ENCODE peak calls at places on chromosomes 3 and 15, in nine cellular contexts. K, X, S, I, C, P, N, Q and B are unnamed samples. For H3K9me3, the result is how much of the 10 kb centered on the place peaks cover.

GRCh38 chr3:14228611-14229470 is 50.2 kb downstream of the LSM3 start:
- DNase-seq in K (no peak), X (no peak), S (no peak), I (no peak), C (no peak), P (no peak), N (no peak), Q (no peak), B (no peak)

GRCh38 chr15:29570931-29571727 is 251.1 kb downstream of the TJP1 start:
- DNase-seq in K (no peak), X (no peak), S (no peak), I (no peak), C (peak), P (no peak), N (no peak), Q (no peak), B (peak)

GRCh38 chr15:35290301-35290721 is 205.2 kb upstream of the NANOGP8 start:
- DNase-seq in K (no peak), X (no peak), S (no peak), I (no peak), C (peak), P (no peak), N (no peak), Q (no peak), B (no peak)

GRCh38 chr3:73207946-73208345 is 146.5 kb downstream of the EBLN2 start:
- DNase-seq in K (no peak), X (no peak), S (no peak), I (no peak), C (no peak), P (no peak), N (no peak), Q (no peak), B (no peak)

GRCh38 chr3:33865133-33865532 is 66.7 kb downstream of the PDCD6IP start:
- DNase-seq in K (no peak), X (no peak), S (no peak), I (no peak), C (no peak), P (no peak), N (no peak), Q (no peak), B (no peak)

GRCh38 chr15:68375716-68376220 is 56.2 kb downstream of the ITGA11 start:
- DNase-seq in K (no peak), X (peak), S (peak), I (no peak), C (no peak), P (no peak), N (no peak), Q (no peak), B (no peak)

GRCh38 chr3:100209948-100210776 is 50.6 kb upstream of the TBC1D23 start:
- DNase-seq in K (no peak), X (no peak), S (no peak), I (no peak), C (no peak), P (no peak), N (no peak), Q (no peak), B (no peak)

GRCh38 chr15:65576669-65577068 is 34.3 kb downstream of the INTS14 start:
- DNase-seq in K (no peak), X (no peak), S (no peak), I (no peak), C (no peak), P (no peak), N (peak), Q (no peak), B (no peak)

GRCh38 chr3:9452417-9452816 is 55.0 kb downstream of the SETD5 start:
- DNase-seq in K (no peak), X (no peak), S (no peak), I (no peak), C (no peak), P (no peak), N (no peak), Q (no peak), B (no peak)

GRCh38 chr3:87333393-87333892 is 57.1 kb upstream of the POU1F1 start:
- DNase-seq in K (no peak), X (no peak), S (no peak), I (no peak), C (no peak), P (no peak), N (peak), Q (no peak), B (no peak)

GRCh38 chr3:53255775-53256703 is at the start of gene TKT:
- DNase-seq in K (peak), X (peak), S (peak), I (peak), C (peak), P (peak), N (peak), Q (peak), B (peak)

GRCh38 chr15:50531763-50532162 is 14.7 kb downstream of the USP50 start:
- DNase-seq in K (no peak), X (no peak), S (no peak), I (no peak), C (no peak), P (no peak), N (no peak), Q (no peak), B (no peak)

GRCh38 chr3:160200328-160200727 is 24.9 kb upstream of the C3orf80 start:
- DNase-seq in K (no peak), X (no peak), S (no peak), I (no peak), C (no peak), P (no peak), N (no peak), Q (no peak), B (no peak)

GRCh38 chr3:149466192-149466591 is 8.3 kb upstream of the TM4SF4 start:
- DNase-seq in K (no peak), X (no peak), S (peak), I (no peak), C (no peak), P (no peak), N (peak), Q (no peak), B (no peak)

GRCh38 chr3:71805199-71805598 is 20.3 kb upstream of the PROK2 start:
- DNase-seq in K (no peak), X (no peak), S (no peak), I (no peak), C (no peak), P (no peak), N (no peak), Q (no peak), B (no peak)

GRCh38 chr3:176147251-176147650 is 1050.0 kb downstream of the TBL1XR1 start:
- DNase-seq in K (no peak), X (no peak), S (no peak), I (no peak), C (no peak), P (no peak), N (no peak), Q (no peak), B (no peak)

GRCh38 chr3:168517514-168518071 is 421.9 kb upstream of the GOLIM4 start:
- DNase-seq in K (no peak), X (no peak), S (no peak), I (no peak), C (no peak), P (no peak), N (no peak), Q (no peak), B (no peak)

GRCh38 chr15:57607570-57608000 is 15.9 kb downstream of the MYZAP start:
- DNase-seq in K (peak), X (peak), S (no peak), I (no peak), C (peak), P (no peak), N (no peak), Q (no peak), B (no peak)

GRCh38 chr3:66133050-66133757 is 87.6 kb upstream of the SLC25A26 start:
- DNase-seq in K (no peak), X (no peak), S (no peak), I (no peak), C (no peak), P (no peak), N (peak), Q (no peak), B (no peak)

GRCh38 chr15:99057697-99058420 is 47.0 kb upstream of the SYNM start:
- DNase-seq in K (no peak), X (peak), S (peak), I (no peak), C (no peak), P (no peak), N (no peak), Q (peak), B (peak)

GRCh38 chr15:57031605-57032004 is 113.2 kb downstream of the TCF12 start:
- DNase-seq in K (no peak), X (no peak), S (peak), I (no peak), C (no peak), P (no peak), N (no peak), Q (no peak), B (peak)

GRCh38 chr15:57969355-57969754 is 96.2 kb downstream of the ALDH1A2 start:
- DNase-seq in K (no peak), X (no peak), S (no peak), I (no peak), C (no peak), P (no peak), N (no peak), Q (no peak), B (no peak)

GRCh38 chr15:68376447-68377060 is 55.4 kb downstream of the ITGA11 start:
- DNase-seq in K (no peak), X (peak), S (peak), I (no peak), C (no peak), P (no peak), N (no peak), Q (no peak), B (no peak)

GRCh38 chr15:75718326-75718725 is 5.7 kb upstream of the CSPG4 start:
- DNase-seq in K (no peak), X (no peak), S (peak), I (no peak), C (peak), P (no peak), N (no peak), Q (no peak), B (no peak)

GRCh38 chr3:47571391-47572165 is 7.1 kb downstream of the CSPG5 start:
- DNase-seq in K (no peak), X (no peak), S (no peak), I (no peak), C (no peak), P (no peak), N (no peak), Q (no peak), B (no peak)

GRCh38 chr15:66515901-66516322 is 10.8 kb downstream of the ZWILCH start:
- DNase-seq in K (no peak), X (no peak), S (no peak), I (no peak), C (no peak), P (no peak), N (no peak), Q (no peak), B (no peak)

GRCh38 chr15:39133201-39133600 is 447.7 kb upstream of the THBS1 start:
- DNase-seq in K (no peak), X (no peak), S (no peak), I (no peak), C (no peak), P (no peak), N (peak), Q (no peak), B (no peak)

GRCh38 chr3:20648294-20648693 is 462.3 kb upstream of the SGO1 start:
- DNase-seq in K (no peak), X (no peak), S (no peak), I (no peak), C (no peak), P (no peak), N (peak), Q (no peak), B (no peak)

GRCh38 chr15:41809121-41809520 is 18.8 kb upstream of the JMJD7 start:
- DNase-seq in K (no peak), X (no peak), S (no peak), I (no peak), C (no peak), P (no peak), N (no peak), Q (no peak), B (no peak)

GRCh38 chr3:46986782-46987484 is 7.5 kb downstream of the NBEAL2 start:
- DNase-seq in K (no peak), X (no peak), S (no peak), I (no peak), C (no peak), P (no peak), N (no peak), Q (peak), B (no peak)

GRCh38 chr3:45021936-45022335 is 4.2 kb upstream of the CLEC3B start:
- DNase-seq in K (no peak), X (no peak), S (no peak), I (no peak), C (no peak), P (no peak), N (no peak), Q (no peak), B (no peak)

GRCh38 chr15:81049835-81050234 is 49.1 kb downstream of the TLNRD1 start:
- DNase-seq in K (no peak), X (no peak), S (no peak), I (no peak), C (no peak), P (no peak), N (no peak), Q (no peak), B (no peak)

GRCh38 chr3:58386966-58387365 is 46.7 kb downstream of the PDHB start:
- DNase-seq in K (no peak), X (peak), S (peak), I (no peak), C (peak), P (no peak), N (peak), Q (no peak), B (no peak)

GRCh38 chr3:188788621-188789081 is 383.1 kb upstream of the TPRG1 start:
- DNase-seq in K (no peak), X (no peak), S (no peak), I (no peak), C (no peak), P (peak), N (peak), Q (no peak), B (no peak)

GRCh38 chr15:85800460-85801123 is 5.9 kb upstream of the KLHL25 start:
- DNase-seq in K (peak), X (no peak), S (no peak), I (no peak), C (peak), P (no peak), N (no peak), Q (no peak), B (no peak)

GRCh38 chr3:63043631-63044030 is 168.4 kb upstream of the CADPS start:
- DNase-seq in K (no peak), X (no peak), S (no peak), I (no peak), C (peak), P (no peak), N (no peak), Q (no peak), B (no peak)

GRCh38 chr3:25001041-25001591 is 426.9 kb upstream of the RARB start:
- DNase-seq in K (no peak), X (no peak), S (no peak), I (no peak), C (no peak), P (no peak), N (no peak), Q (no peak), B (peak)

GRCh38 chr15:79084308-79084968 is 6.1 kb downstream of the RASGRF1 start:
- DNase-seq in K (peak), X (no peak), S (no peak), I (no peak), C (no peak), P (no peak), N (no peak), Q (no peak), B (no peak)

GRCh38 chr15:90425726-90426346 is 37.8 kb downstream of the IQGAP1 start:
- DNase-seq in K (no peak), X (no peak), S (no peak), I (no peak), C (no peak), P (no peak), N (no peak), Q (no peak), B (no peak)

GRCh38 chr3:129341331-129342141 is 62.9 kb downstream of the HMCES start:
- DNase-seq in K (no peak), X (no peak), S (no peak), I (no peak), C (no peak), P (no peak), N (no peak), Q (no peak), B (no peak)

GRCh38 chr15:51825701-51826100 is 3.8 kb upstream of the TMOD3 start:
- DNase-seq in K (no peak), X (no peak), S (no peak), I (no peak), C (no peak), P (no peak), N (no peak), Q (no peak), B (no peak)
- H3K27ac ChIP-seq in K (no peak), X (no peak), S (no peak), I (no peak), C (no peak), P (no peak), N (no peak), Q (no peak), B (no peak)

DNA sequence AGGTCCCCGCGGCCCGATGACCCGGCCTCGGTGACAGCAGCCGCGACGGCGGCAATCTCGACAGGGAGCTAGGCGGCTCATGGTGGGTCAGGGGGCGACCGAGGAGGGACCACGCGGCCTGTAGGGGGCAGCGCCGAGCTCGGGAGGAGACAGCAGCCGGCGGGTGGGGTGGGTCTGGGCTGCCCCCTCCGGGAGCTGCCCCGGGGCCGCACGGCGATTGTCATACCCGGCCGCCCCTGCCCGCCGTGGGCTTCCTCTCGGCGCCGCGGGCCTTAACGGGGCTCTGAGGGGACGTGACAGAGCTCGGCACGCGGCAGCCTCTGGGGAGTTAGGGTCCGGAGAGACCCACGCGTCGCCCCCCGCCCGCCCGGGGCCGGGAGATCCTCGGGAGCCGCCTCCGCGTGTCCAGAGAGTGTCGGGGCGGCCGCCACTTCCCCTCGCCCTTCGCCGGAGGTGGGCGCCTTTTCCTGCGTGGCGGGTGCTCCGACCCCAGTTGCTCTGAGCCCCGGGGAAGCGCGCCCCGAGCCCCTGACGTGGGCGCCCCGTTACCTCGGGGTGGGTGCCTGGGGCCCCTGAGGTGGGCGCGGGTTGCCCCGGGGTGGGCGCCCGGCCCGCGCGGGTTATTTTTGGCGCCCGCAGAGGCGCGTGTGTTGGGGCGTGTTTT is 539 bp upstream of the PLCL2 start:
- DNase-seq in K (peak), X (no peak), S (peak), I (peak), C (peak), P (peak), N (no peak), Q (peak), B (peak)
- TF ChIP-seq CTCF in K (peak), X (peak), S (peak), I (peak), C (peak), P (peak), N (peak), Q (peak), B (peak)

GRCh38 chr3:7315037-7315436 is 454.1 kb downstream of the GRM7 start:
- DNase-seq in K (no peak), X (no peak), S (no peak), I (no peak), C (no peak), P (no peak), N (no peak), Q (no peak), B (no peak)

GRCh38 chr3:7306900-7307299 is 446.0 kb downstream of the GRM7 start:
- DNase-seq in K (no peak), X (no peak), S (no peak), I (no peak), C (no peak), P (no peak), N (no peak), Q (no peak), B (no peak)

GRCh38 chr3:7305561-7305960 is 444.6 kb downstream of the GRM7 start:
- DNase-seq in K (no peak), X (no peak), S (no peak), I (no peak), C (no peak), P (no peak), N (no peak), Q (no peak), B (no peak)

GRCh38 chr3:7307410-7307809 is 446.5 kb downstream of the GRM7 start:
- DNase-seq in K (no peak), X (no peak), S (no peak), I (no peak), C (no peak), P (no peak), N (no peak), Q (no peak), B (no peak)

GRCh38 chr3:7309707-7310106 is 448.8 kb downstream of the GRM7 start:
- DNase-seq in K (no peak), X (peak), S (peak), I (no peak), C (peak), P (no peak), N (no peak), Q (no peak), B (peak)
- H3K9me3 ChIP-seq in K (under half), X (under half), S (under half), I (under half), C (under half), P (under half), N (under half), Q (under half), B (under half)

GRCh38 chr3:191378142-191378541 is 47.8 kb upstream of the UTS2B start:
- DNase-seq in K (no peak), X (no peak), S (no peak), I (no peak), C (no peak), P (no peak), N (no peak), Q (no peak), B (no peak)

GRCh38 chr3:191379473-191379872 is 49.1 kb upstream of the UTS2B start:
- DNase-seq in K (no peak), X (no peak), S (no peak), I (no peak), C (no peak), P (no peak), N (no peak), Q (no peak), B (no peak)

GRCh38 chr3:191373327-191373726 is 43.0 kb upstream of the UTS2B start:
- DNase-seq in K (no peak), X (no peak), S (no peak), I (no peak), C (no peak), P (no peak), N (no peak), Q (no peak), B (no peak)

GRCh38 chr3:191380001-191380400 is 49.7 kb upstream of the UTS2B start:
- DNase-seq in K (no peak), X (no peak), S (no peak), I (no peak), C (no peak), P (no peak), N (no peak), Q (no peak), B (no peak)

DNA sequence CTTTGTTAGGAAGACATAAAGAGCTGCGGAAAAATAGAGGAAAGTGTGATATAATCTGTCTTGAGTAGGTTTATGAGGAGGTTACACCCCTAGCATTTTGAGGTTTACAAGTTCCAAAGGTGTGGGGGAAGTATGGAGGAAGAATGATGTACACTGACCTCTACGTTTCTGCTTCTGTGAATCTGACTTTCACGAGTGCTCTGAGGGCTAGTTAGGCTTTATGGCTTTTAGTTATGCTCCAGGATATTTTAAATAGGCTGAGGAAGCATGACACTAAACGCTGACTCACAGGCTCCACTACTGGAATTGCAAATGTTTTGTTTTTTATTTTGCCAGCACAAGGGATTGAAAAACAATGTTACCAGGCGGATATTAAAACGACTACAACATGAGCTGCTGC is 46.4 kb upstream of the UTS2B start:
- DNase-seq in K (no peak), X (no peak), S (peak), I (no peak), C (no peak), P (no peak), N (no peak), Q (no peak), B (no peak)
- H3K27ac ChIP-seq in K (no peak), X (peak), S (peak), I (peak), C (peak), P (no peak), N (peak), Q (no peak), B (peak)

GRCh38 chr3:185215873-185216586 is 37.8 kb downstream of the EHHADH start:
- DNase-seq in K (no peak), X (no peak), S (no peak), I (no peak), C (no peak), P (no peak), N (no peak), Q (no peak), B (no peak)
- TF ChIP-seq CTCF in K (peak), X (no peak), S (peak), I (peak), C (peak), P (peak), N (peak), Q (peak), B (peak)

GRCh38 chr15:87394676-87395075 is 861.9 kb downstream of the NTRK3 start:
- DNase-seq in K (no peak), X (no peak), S (no peak), I (no peak), C (no peak), P (no peak), N (no peak), Q (no peak), B (no peak)
- H3K9me3 ChIP-seq in K (under half), X (under half), S (under half), I (under half), C (under half), P (under half), N (under half), Q (under half), B (under half)

GRCh38 chr3:107065094-107065861 is 312.0 kb upstream of the CCDC54 start:
- DNase-seq in K (no peak), X (no peak), S (no peak), I (no peak), C (no peak), P (no peak), N (no peak), Q (no peak), B (peak)
- H3K27ac ChIP-seq in K (no peak), X (no peak), S (no peak), I (no peak), C (no peak), P (no peak), N (no peak), Q (no peak), B (no peak)